ENCODE peak calls at places on chromosomes 6 and 20, in four cellular contexts. C, K, N and Y are unnamed samples.

GRCh38 chr20:13791562-13792459 is 7.0 kb downstream of the NDUFAF5 start:
- DNase-seq in C (no peak), K (no peak), N (no peak), Y (no peak)

GRCh38 chr6:159887146-159887545 is 3.6 kb upstream of the MAS1 start:
- DNase-seq in C (peak), K (no peak), N (no peak), Y (no peak)

GRCh38 chr20:9112541-9113515 is 43.9 kb downstream of the PLCB4 start:
- DNase-seq in C (no peak), K (no peak), N (no peak), Y (no peak)

GRCh38 chr6:41634657-41635056 is 3.6 kb upstream of the MDFI start:
- DNase-seq in C (peak), K (no peak), N (no peak), Y (no peak)

GRCh38 chr6:99821164-99821563 is 172.9 kb downstream of the MCHR2 start:
- DNase-seq in C (no peak), K (no peak), N (no peak), Y (no peak)

GRCh38 chr6:20365456-20365855 is 36.2 kb upstream of the E2F3 start:
- DNase-seq in C (no peak), K (no peak), N (no peak), Y (no peak)

GRCh38 chr6:114783083-114783482 is 440.3 kb upstream of the HS3ST5 start:
- DNase-seq in C (no peak), K (no peak), N (no peak), Y (no peak)

GRCh38 chr20:57869291-57869950 is 159.6 kb upstream of the PMEPA1 start:
- DNase-seq in C (no peak), K (no peak), N (no peak), Y (no peak)

GRCh38 chr6:124679392-124679791 is 282.8 kb upstream of the RNF217 start:
- DNase-seq in C (no peak), K (no peak), N (no peak), Y (no peak)

GRCh38 chr6:37547564-37548061 is 47.9 kb upstream of the CCDC167 start:
- DNase-seq in C (no peak), K (no peak), N (no peak), Y (no peak)

GRCh38 chr20:53752971-53753879 is 159.6 kb upstream of the ZNF217 start:
- DNase-seq in C (no peak), K (no peak), N (no peak), Y (no peak)

GRCh38 chr20:61254881-61255589 is 3.0 kb downstream of the CDH4 start:
- DNase-seq in C (no peak), K (no peak), N (no peak), Y (no peak)

GRCh38 chr6:34671801-34672656 is 24.5 kb downstream of the ILRUN start:
- DNase-seq in C (no peak), K (no peak), N (peak), Y (no peak)

GRCh38 chr6:92431502-92431901 is 987.9 kb downstream of the EPHA7 start:
- DNase-seq in C (no peak), K (no peak), N (no peak), Y (no peak)

GRCh38 chr6:33799714-33800113 is 4.1 kb downstream of the MLN start:
- DNase-seq in C (no peak), K (no peak), N (no peak), Y (no peak)

GRCh38 chr6:164142312-164142711 is 727.8 kb downstream of the QKI start:
- DNase-seq in C (no peak), K (no peak), N (no peak), Y (no peak)

GRCh38 chr6:311679-312220 is 19.5 kb downstream of the DUSP22 start:
- DNase-seq in C (no peak), K (no peak), N (no peak), Y (no peak)

GRCh38 chr6:18823782-18824386 is 436.7 kb downstream of the RNF144B start:
- DNase-seq in C (peak), K (no peak), N (peak), Y (peak)

GRCh38 chr20:17403496-17403895 is 127.7 kb downstream of the BFSP1 start:
- DNase-seq in C (no peak), K (no peak), N (no peak), Y (no peak)

GRCh38 chr6:169285165-169285564 is 31.5 kb upstream of the THBS2 start:
- DNase-seq in C (no peak), K (no peak), N (no peak), Y (no peak)

GRCh38 chr6:142357879-142358278 is 56.1 kb downstream of the ADGRG6 start:
- DNase-seq in C (no peak), K (no peak), N (no peak), Y (no peak)

GRCh38 chr6:138514860-138515540 is 15.7 kb upstream of the NHSL1 start:
- DNase-seq in C (peak), K (no peak), N (no peak), Y (no peak)

GRCh38 chr6:6803180-6803978 is 214.9 kb downstream of the LY86 start:
- DNase-seq in C (no peak), K (peak), N (peak), Y (no peak)

GRCh38 chr6:1613631-1614447 is 4.1 kb downstream of the FOXC1 start:
- DNase-seq in C (peak), K (no peak), N (no peak), Y (no peak)

GRCh38 chr6:133512410-133513016 is 271.4 kb downstream of the EYA4 start:
- DNase-seq in C (peak), K (peak), N (no peak), Y (peak)

GRCh38 chr6:53512631-53513030 is 32.3 kb downstream of the GCLC start:
- DNase-seq in C (no peak), K (no peak), N (no peak), Y (no peak)
- TF ChIP-seq CTCF in C (no peak), K (no peak), N (no peak), Y (no peak)

DNA sequence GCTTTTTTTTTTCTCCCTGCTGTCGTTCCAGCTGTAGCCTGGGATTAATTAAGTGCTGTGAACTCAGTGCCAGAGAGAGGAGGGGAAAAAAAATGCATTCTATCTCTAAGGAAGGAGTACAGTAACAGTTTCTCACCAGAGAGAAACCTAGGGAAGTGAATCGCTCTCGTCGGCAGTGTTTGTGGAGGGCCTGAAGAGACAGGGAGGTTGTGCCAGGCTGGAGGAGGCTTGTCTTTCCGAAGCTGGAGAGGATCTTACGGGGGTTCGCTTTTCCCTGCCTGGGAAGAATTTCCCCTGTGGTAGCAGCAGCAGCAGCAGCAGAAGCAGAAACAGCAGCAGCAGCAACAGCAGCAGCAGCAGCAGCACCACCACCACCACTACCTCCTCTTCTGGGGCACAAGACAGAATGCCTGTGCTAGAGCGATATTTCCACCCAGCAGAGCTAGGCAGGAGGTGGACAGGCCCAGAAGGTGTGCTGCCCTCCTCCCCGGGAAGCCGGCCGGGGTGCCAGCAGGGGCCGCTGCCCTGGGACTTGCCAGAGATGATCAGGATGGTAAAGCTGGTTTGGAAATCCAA is 186.5 kb downstream of the PDE7B start:
- DNase-seq in C (no peak), K (no peak), N (no peak), Y (no peak)
- TF ChIP-seq CTCF in C (no peak), K (no peak), N (no peak), Y (no peak)

GRCh38 chr6:168232989-168233874 is 86.3 kb downstream of the DACT2 start:
- DNase-seq in C (no peak), K (no peak), N (no peak), Y (no peak)
- TF ChIP-seq CTCF in C (peak), K (no peak), N (no peak), Y (peak)

DNA sequence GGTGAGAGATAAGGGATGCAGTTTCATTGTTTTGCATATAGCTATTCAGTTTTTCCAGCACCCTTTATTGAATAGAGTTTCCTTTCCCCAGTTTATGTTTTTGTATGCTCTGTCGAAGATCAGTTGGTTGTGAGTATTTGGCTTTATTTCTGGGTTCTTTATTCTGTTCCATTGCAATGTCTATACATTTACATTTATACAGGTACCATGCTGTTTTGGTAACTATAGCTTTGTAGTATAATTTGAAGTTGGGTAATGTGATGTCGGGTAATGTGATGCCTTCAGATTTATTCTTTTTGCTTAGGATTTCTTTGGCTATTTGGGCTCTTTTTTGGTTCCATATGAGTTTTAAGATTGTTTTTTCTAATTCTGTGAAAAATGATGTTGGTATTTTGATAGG is 61.8 kb downstream of the NCOA7 start:
- DNase-seq in C (no peak), K (no peak), N (no peak), Y (no peak)
- TF ChIP-seq CTCF in C (no peak), K (no peak), N (no peak), Y (no peak)

DNA sequence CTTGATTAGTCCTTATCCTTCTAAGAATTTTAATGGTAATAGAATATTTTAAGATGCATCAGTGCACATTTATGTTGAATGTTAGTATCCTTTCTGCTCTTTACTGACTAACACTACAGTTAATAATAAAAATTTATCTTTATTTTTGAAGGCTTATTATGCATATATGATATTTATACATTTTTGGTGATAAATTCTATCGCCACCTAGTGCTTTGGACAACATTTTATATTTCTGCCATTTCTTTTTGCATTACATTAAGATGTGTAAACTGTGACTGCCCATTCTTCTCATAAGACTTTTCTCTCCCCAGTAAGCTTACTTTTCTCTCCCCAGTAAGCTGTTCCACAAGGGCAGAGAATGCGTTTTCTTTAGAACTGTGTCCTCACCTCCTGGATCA is 252.3 kb downstream of the GRIK2 start:
- DNase-seq in C (no peak), K (no peak), N (no peak), Y (no peak)
- TF ChIP-seq CTCF in C (no peak), K (no peak), N (no peak), Y (no peak)

DNA sequence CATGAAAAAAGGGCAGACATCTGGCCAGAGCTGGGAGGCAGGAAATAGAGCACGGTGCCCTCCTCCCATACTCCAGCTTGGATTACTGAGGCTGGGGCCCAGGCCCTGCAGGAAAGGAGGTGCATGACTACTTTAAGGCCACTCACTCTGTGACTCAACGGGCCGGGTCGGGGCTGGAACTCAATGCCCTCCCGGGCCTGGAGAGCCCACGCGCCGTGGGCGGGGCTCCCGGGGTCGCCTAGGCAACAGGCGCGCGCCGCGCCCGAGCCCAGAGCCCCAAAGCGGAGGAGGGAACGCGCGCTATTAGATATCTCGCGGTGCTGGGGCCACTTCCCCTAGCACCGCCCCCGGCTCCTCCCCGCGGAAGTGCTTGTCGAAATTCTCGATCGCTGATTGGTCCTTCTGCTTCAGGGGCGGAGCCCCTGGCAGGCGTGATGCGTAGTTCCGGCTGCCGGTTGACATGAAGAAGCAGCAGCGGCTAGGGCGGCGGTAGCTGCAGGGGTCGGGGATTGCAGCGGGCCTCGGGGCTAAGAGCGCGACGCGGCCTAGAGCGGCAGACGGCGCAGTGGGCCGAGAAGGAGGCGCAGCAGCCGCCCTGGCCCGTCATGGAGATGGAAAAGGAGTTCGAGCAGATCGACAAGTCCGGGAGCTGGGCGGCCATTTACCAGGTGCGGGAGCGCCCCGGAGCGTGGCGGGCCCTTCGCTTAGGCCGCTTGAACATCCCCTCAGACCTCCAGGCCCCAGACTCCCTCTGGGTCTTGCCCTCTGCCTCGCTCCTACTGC is at the start of gene PTPN1:
- DNase-seq in C (peak), K (peak), N (peak), Y (peak)
- TF ChIP-seq CTCF in C (no peak), K (no peak), N (no peak), Y (no peak)